ENCODE peak calls at places on chromosomes 16 and 17, in six cellular contexts. S, V, Q, D, B and U are unnamed samples.

GRCh38 chr16:84568066-84568465 is 49.8 kb downstream of the COTL1 start:
- DNase-seq in V (no peak), Q (no peak), S (no peak), B (no peak), D (peak), U (no peak)

GRCh38 chr16:84874004-84874435 is 54.2 kb downstream of the CRISPLD2 start:
- DNase-seq in Q (no peak), B (no peak), D (peak), V (no peak), S (no peak), U (no peak)

GRCh38 chr17:78986048-78986648 is 6.4 kb upstream of the LGALS3BP start:
- DNase-seq in B (no peak), Q (no peak), S (peak), V (peak), D (no peak), U (no peak)

GRCh38 chr16:87850009-87851006 is 19.0 kb downstream of the SLC7A5 start:
- DNase-seq in S (peak), V (peak), B (peak), Q (peak), D (peak), U (peak)

GRCh38 chr17:33712120-33712519 is 419.0 kb upstream of the ASIC2 start:
- DNase-seq in S (no peak), Q (no peak), V (no peak), D (no peak), B (no peak), U (peak)

GRCh38 chr17:31444026-31444425 is 52.6 kb downstream of the RAB11FIP4 start:
- DNase-seq in V (no peak), D (no peak), S (peak), B (no peak), Q (no peak), U (no peak)

GRCh38 chr16:85164838-85165516 is 52.7 kb upstream of the CIBAR2 start:
- DNase-seq in V (no peak), S (no peak), B (no peak), Q (no peak), D (no peak), U (no peak)

GRCh38 chr16:73122604-73123386 is 74.9 kb upstream of the ZFHX3 start:
- DNase-seq in S (no peak), V (no peak), Q (no peak), D (no peak), B (no peak), U (no peak)

GRCh38 chr17:41211845-41212466 is 14.5 kb upstream of the KRTAP9-2 start:
- DNase-seq in V (no peak), Q (no peak), S (peak), D (no peak), B (no peak), U (no peak)

GRCh38 chr17:76079577-76080206 is 710 bp downstream of the ZACN start:
- DNase-seq in V (no peak), Q (no peak), D (no peak), B (no peak), S (no peak), U (peak)

GRCh38 chr17:61065263-61065773 is 334.3 kb upstream of the TBX2 start:
- DNase-seq in Q (no peak), V (peak), S (peak), D (peak), B (no peak), U (no peak)

GRCh38 chr16:89017956-89018604 is 41.1 kb upstream of the CBFA2T3 start:
- DNase-seq in V (no peak), Q (no peak), D (no peak), B (no peak), S (no peak), U (no peak)

GRCh38 chr17:29003289-29003688 is 2.5 kb downstream of the SEZ6 start:
- DNase-seq in S (no peak), D (no peak), Q (no peak), V (no peak), B (no peak), U (no peak)

GRCh38 chr16:53509906-53510703 is 7.1 kb upstream of the AKTIP start:
- DNase-seq in B (peak), Q (peak), D (peak), S (peak), V (peak), U (peak)

DNA sequence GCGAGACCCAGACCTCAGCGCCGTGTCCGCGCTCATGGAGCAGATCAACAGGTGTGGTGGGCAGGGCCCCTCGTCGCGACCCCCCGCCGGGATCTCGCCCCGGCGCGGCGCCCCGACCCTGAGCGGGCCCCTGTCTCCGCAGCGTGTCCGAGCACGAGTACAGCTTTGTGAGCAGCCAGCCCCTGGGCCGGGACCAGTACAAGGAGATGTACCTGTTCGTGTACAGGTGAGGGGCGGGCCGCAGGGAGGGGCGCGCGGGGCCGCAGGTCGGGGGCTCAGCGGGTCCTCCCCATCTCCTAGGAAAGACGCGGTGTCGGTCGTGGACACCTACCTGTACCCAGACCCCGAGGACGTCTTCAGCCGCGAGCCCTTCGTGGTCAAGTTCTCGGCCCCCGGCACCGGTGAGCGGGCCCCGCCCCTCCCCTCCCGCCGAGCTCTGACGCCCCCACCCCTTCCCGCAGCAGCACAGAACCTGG is 870 bp downstream of the DNASE1L2 start:
- DNase-seq in B (no peak), Q (peak), V (no peak), D (no peak), S (no peak), U (no peak)
- H4K91ac ChIP-seq in B (no peak), Q (no peak), V (no peak), D (no peak), S (no peak), U (no peak)

DNA sequence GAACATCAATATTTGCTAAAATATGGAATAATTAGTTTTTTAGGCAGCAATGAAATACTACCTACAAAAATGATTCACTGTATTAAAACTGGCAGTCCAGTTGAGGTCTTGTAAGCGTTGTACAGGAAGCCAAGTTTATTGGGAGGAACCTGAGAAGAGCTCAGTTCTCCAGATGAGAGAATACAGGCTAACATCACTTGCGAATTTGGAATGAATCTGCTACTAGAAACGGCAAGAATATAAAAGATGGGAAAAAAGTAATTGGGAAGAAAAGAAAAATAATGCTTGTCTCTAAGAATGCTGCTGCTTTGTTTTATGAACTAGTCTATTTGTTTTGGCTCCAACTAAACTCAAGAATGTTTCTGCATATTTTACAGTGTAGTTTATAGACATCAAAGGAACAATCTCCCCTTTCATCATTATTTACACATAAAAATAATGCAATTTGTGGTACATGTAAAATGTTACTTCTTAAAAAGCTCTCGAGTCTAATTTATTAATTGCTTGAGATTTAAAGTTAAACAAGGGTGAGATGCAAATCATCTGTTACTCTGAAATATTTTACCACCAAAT is 162.0 kb upstream of the AXIN2 start:
- DNase-seq in V (no peak), Q (no peak), S (peak), D (no peak), B (no peak), U (no peak)
- H4K91ac ChIP-seq in V (no peak), Q (no peak), S (no peak), D (no peak), B (no peak), U (no peak)

DNA sequence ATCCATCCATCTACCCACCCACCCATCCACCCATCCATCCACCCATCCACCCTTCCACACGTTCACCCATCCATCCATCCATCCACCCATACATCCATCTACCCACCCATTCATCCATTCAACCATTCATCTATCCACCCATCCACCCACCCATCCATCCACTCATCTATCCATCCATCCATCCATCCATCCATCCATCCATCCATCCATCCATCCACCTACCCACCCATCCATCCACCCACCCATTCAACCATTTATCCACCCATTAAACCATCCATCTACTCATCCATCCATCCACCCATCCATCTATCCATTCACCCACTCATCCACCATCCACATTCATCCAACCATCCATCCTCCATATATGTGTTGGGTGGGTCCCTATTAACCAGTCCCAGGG is 26.2 kb upstream of the RPTOR start:
- DNase-seq in S (no peak), D (no peak), V (no peak), B (no peak), Q (no peak), U (no peak)
- H4K91ac ChIP-seq in S (no peak), D (no peak), V (no peak), B (no peak), Q (no peak), U (no peak)

GRCh38 chr16:71865173-71865863 is 18.7 kb downstream of the ZNF821 start:
- DNase-seq in S (no peak), B (no peak), D (no peak), V (no peak), Q (no peak), U (no peak)

GRCh38 chr16:71867934-71868333 is 16.0 kb downstream of the ZNF821 start:
- DNase-seq in S (no peak), D (no peak), B (no peak), V (no peak), Q (no peak), U (peak)

GRCh38 chr16:71873199-71873598 is 10.8 kb downstream of the ZNF821 start:
- DNase-seq in V (no peak), Q (no peak), B (no peak), D (no peak), S (no peak), U (no peak)

GRCh38 chr16:71869089-71869488 is 14.9 kb downstream of the ZNF821 start:
- DNase-seq in D (no peak), Q (no peak), S (no peak), V (no peak), B (no peak), U (no peak)

DNA sequence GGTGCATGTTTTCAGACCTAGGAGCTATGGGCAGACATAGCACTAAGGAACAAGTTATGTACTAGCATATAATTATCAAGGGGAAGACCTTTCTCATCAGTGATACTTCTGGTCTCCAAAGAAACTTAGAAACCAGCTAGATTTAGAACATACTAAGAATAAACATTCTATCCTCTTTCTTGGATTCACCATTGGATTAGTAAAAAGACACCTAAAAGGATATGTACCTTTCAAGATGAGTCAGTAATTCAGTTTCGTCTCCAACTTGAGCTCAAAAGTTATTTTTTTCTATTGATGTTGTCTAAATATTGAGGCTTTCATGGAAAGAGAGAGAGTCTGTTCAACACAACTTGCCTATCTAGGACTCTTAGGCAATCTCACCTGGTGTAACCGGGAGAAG is 13.2 kb downstream of the ZNF821 start:
- DNase-seq in B (no peak), V (no peak), Q (no peak), S (no peak), D (no peak), U (no peak)
- H4K91ac ChIP-seq in B (no peak), V (no peak), Q (no peak), S (no peak), D (no peak), U (no peak)

DNA sequence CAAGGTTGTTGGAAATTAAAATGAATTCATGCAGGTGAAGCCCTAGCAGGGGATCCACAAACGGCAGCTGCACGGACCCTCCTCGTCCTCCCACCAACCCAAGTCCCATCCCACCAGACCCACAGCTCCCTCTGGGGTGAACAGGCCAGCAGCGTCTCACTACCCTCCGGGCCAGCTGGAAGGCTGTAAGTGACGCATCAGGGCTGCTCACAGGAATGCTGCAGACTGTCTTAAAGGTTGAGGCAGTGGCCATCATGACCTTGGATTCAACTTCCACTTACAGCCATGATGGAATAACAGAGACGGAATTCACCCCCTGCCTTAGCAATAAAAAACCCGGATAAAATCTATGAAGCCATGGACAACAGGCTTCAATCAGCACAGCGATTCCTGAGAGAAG is 10.7 kb downstream of the FAM83G start:
- DNase-seq in S (peak), V (peak), Q (no peak), D (no peak), B (no peak), U (no peak)
- H4K91ac ChIP-seq in S (no peak), V (no peak), Q (no peak), D (no peak), B (no peak), U (no peak)

DNA sequence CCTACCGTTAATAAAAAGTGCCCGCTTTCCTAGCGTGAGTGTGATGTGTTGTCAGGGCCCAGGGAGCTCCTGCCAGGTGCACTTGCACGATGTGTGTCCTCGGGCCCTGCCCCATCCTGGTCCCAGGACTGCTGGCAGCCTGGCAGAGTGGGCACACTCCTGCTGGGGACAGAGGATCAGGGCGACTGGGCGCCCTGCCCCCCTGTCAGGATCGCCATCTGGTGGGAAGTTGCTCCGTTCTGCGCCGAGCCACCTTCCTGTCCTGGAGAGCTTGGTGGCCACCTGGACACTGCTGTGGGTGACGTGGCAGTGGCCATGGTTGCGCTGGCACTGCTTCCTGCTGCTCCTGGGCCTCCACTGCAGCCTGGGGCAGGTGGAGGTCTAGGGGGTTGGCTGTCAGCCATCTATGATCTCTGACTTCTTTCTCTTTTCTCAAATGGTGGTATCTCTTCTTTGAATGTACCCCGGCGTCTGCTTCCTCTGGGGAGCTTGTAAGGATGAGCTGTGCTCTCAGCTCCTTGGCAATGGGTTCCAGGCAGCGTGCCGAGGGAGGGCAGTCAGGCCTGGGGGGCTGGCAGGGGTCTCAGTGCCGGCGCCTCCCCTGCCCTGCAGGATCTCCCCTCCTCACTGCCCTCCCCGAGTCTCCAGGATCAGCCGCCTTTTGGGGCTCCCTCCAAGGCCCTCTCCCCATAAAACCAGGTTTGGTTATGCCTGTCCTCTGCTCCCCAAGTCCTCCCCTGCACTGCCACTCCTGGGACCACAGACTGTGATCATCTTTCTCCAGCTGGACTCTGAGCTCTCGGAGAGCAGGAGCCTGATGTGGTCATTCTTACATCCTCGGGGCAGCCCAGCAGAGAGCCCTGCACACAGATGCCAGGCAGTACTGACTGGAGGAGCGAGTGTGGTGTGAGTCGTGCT is 76.9 kb downstream of the AMFR start:
- DNase-seq in V (no peak), Q (no peak), D (no peak), B (no peak), S (peak), U (no peak)
- H4K91ac ChIP-seq in V (no peak), Q (no peak), D (no peak), B (no peak), S (no peak), U (no peak)

GRCh38 chr17:7650509-7651096 is at the start of gene ATP1B2:
- DNase-seq in D (no peak), Q (peak), B (peak), V (peak), S (no peak), U (peak)

GRCh38 chr17:7652659-7653343 is 2.1 kb downstream of the ATP1B2 start:
- DNase-seq in D (no peak), V (no peak), B (no peak), Q (no peak), S (no peak), U (no peak)

GRCh38 chr17:7654832-7655540 is 4.3 kb downstream of the ATP1B2 start:
- DNase-seq in Q (no peak), V (no peak), B (no peak), D (no peak), S (peak), U (peak)

GRCh38 chr17:7651959-7652658 is 1.4 kb downstream of the ATP1B2 start:
- DNase-seq in V (no peak), D (no peak), B (no peak), Q (no peak), S (no peak), U (peak)

GRCh38 chr17:7651097-7651958 is 602 bp downstream of the ATP1B2 start:
- DNase-seq in S (no peak), V (no peak), Q (peak), B (peak), D (no peak), U (peak)
- H4K91ac ChIP-seq in S (no peak), V (no peak), Q (no peak), B (no peak), D (no peak), U (no peak)